ENCODE peak calls at places on chromosomes 13 and 19, in four cellular contexts. One of them, this sample, is unnamed.

GRCh38 chr19:32688315-32688714 is 3.3 kb upstream of the NUDT19 start:
- DNase-seq in IMR-90: peak; percentile 71
- DNase-seq in GM12878: no peak
- DNase-seq in K562: no peak
- DNase-seq in this sample: no peak

GRCh38 chr19:14476663-14477401 is 1.7 kb upstream of the PTGER1 start:
- DNase-seq in IMR-90: peak; percentile 88
- DNase-seq in GM12878: no peak
- DNase-seq in K562: peak; percentile 63
- DNase-seq in this sample: no peak

GRCh38 chr13:78589206-78589605 is 14.1 kb downstream of the POU4F1 start:
- DNase-seq in GM12878: no peak
- DNase-seq in IMR-90: peak; percentile 9
- DNase-seq in K562: no peak
- DNase-seq in this sample: no peak

GRCh38 chr19:14419038-14419813 is at the start of gene DDX39A:
- DNase-seq in K562: peak; percentile 94
- DNase-seq in IMR-90: peak; percentile 99
- DNase-seq in GM12878: peak; percentile 97
- DNase-seq in this sample: peak; percentile 99

GRCh38 chr19:46739290-46739771 is 6.5 kb upstream of the FKRP start:
- DNase-seq in GM12878: no peak
- DNase-seq in K562: no peak
- DNase-seq in IMR-90: no peak
- DNase-seq in this sample: no peak

GRCh38 chr13:42354246-42355117 is 82.5 kb downstream of the AKAP11 start:
- DNase-seq in GM12878: peak; percentile 53
- DNase-seq in K562: no peak
- DNase-seq in IMR-90: peak; percentile 48
- DNase-seq in this sample: peak; percentile 8

GRCh38 chr19:47729468-47729798 is 15.9 kb upstream of the NOP53 start:
- DNase-seq in IMR-90: peak; percentile 85
- DNase-seq in GM12878: no peak
- DNase-seq in K562: peak; percentile 80
- DNase-seq in this sample: peak; percentile 72

GRCh38 chr13:86569119-86569518 is 769.9 kb upstream of the SLITRK6 start:
- DNase-seq in K562: no peak
- DNase-seq in IMR-90: peak; percentile 71
- DNase-seq in GM12878: no peak
- DNase-seq in this sample: no peak

GRCh38 chr19:30006206-30006605 is 64.2 kb downstream of the URI1 start:
- DNase-seq in K562: no peak
- DNase-seq in IMR-90: no peak
- DNase-seq in GM12878: no peak
- DNase-seq in this sample: no peak
- TF ChIP-seq CTCF in K562: no peak
- TF ChIP-seq CTCF in IMR-90: no peak
- TF ChIP-seq CTCF in GM12878: no peak
- TF ChIP-seq CTCF in this sample: no peak

GRCh38 chr13:90307136-90307535 is 1040.4 kb upstream of the MIR17HG start:
- DNase-seq in GM12878: no peak
- DNase-seq in K562: no peak
- DNase-seq in IMR-90: no peak
- DNase-seq in this sample: no peak

GRCh38 chr13:90305796-90306195 is 1041.7 kb upstream of the MIR17HG start:
- DNase-seq in IMR-90: no peak
- DNase-seq in GM12878: no peak
- DNase-seq in K562: no peak
- DNase-seq in this sample: no peak

GRCh38 chr13:90300015-90300414 is 1047.5 kb upstream of the MIR17HG start:
- DNase-seq in K562: no peak
- DNase-seq in IMR-90: no peak
- DNase-seq in GM12878: no peak
- DNase-seq in this sample: no peak

GRCh38 chr13:90299238-90299637 is 1048.2 kb upstream of the MIR17HG start:
- DNase-seq in GM12878: no peak
- DNase-seq in K562: no peak
- DNase-seq in IMR-90: no peak
- DNase-seq in this sample: no peak

GRCh38 chr13:90302113-90302512 is 1045.4 kb upstream of the MIR17HG start:
- DNase-seq in K562: no peak
- DNase-seq in IMR-90: peak; percentile 10
- DNase-seq in GM12878: no peak
- DNase-seq in this sample: no peak
- TF ChIP-seq FOS in K562: no peak
- TF ChIP-seq FOS in IMR-90: no peak
- TF ChIP-seq FOS in GM12878: no peak
- TF ChIP-seq FOS in this sample: no peak

GRCh38 chr13:24232474-24232873 is 72.0 kb downstream of the SPATA13 start:
- DNase-seq in K562: no peak
- DNase-seq in GM12878: no peak
- DNase-seq in IMR-90: no peak
- DNase-seq in this sample: no peak
- TF ChIP-seq CTCF in K562: no peak
- TF ChIP-seq CTCF in GM12878: no peak
- TF ChIP-seq CTCF in IMR-90: no peak
- TF ChIP-seq CTCF in this sample: no peak

GRCh38 chr13:81659984-81660383 is 1319.1 kb upstream of the SPRY2 start:
- DNase-seq in GM12878: no peak
- DNase-seq in IMR-90: no peak
- DNase-seq in K562: no peak
- DNase-seq in this sample: no peak

DNA sequence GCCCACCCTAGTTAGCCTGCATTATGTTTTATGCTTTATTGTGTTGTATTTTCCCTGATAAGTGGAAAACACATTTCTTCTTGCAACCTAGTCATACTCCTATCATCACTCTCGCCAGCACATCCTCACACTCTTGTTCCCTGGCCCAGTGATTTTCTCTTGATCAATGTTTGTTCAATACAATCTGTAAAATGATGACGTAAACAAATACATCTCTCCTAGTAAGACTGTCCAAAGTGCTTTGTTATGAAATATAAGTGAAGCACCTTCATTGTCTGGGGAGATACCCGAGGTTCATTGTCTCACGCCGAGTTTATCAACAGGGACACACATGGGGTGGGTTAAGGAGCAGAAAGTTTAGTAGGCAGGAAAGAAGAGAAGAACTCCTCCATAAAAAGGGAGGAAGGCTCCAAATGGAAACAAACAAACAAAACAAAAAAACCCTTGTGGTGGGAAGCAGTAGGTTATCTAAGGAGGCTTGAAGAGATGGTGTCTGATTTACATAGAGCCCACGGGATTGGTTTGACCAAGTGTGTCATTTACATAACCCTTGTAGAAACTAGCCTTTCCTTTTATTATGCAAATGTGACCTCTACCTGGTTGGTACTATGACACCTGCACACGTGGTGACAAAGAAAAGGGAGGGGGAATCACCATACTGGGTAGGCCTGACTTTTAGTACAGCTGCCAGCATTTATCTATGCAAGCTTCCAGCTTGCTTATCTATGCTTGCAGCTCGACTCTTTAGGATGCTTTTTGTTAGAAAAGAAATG is 1317.9 kb upstream of the SPRY2 start:
- DNase-seq in K562: no peak
- DNase-seq in GM12878: no peak
- DNase-seq in IMR-90: no peak
- DNase-seq in this sample: no peak
- TF ChIP-seq FOS in K562: no peak
- TF ChIP-seq FOS in GM12878: no peak
- TF ChIP-seq FOS in IMR-90: no peak
- TF ChIP-seq FOS in this sample: no peak

This sample was measured in endothelial cell of umbilical vein.